ENCODE peak calls at places on chromosomes 2 and 18, in five cellular contexts. M, C, T, Q and J are unnamed samples.

GRCh38 chr2:146940016-146940685 is 904.7 kb upstream of the ACVR2A start:
- DNase-seq in C (no peak), T (no peak), M (no peak), Q (no peak), J (no peak)

GRCh38 chr2:54999182-54999581 is 51.1 kb downstream of the RTN4 start:
- DNase-seq in M (no peak), C (no peak), Q (peak; percentile 54), T (no peak), J (peak; percentile 12)

GRCh38 chr2:240460781-240461431 is 25.4 kb downstream of the GPC1 start:
- DNase-seq in C (no peak), Q (no peak), M (no peak), T (no peak), J (no peak)

GRCh38 chr2:227817940-227818568 is 4.4 kb downstream of the CCL20 start:
- DNase-seq in T (peak; percentile 50), Q (peak; percentile 100), C (peak; percentile 98), M (peak; percentile 12), J (peak; percentile 94)

GRCh38 chr18:34971313-34971712 is 69.9 kb upstream of the MAPRE2 start:
- DNase-seq in T (no peak), M (no peak), C (no peak), Q (peak; percentile 23), J (no peak)

GRCh38 chr18:63697261-63697660 is 5.5 kb upstream of the SERPINB11 start:
- DNase-seq in T (no peak), C (no peak), Q (peak; percentile 8), M (no peak), J (no peak)

GRCh38 chr2:199335502-199335901 is 122.2 kb downstream of the SATB2 start:
- DNase-seq in Q (no peak), T (no peak), M (no peak), C (no peak), J (no peak)

GRCh38 chr2:71129114-71129890 is 727 bp downstream of the MCEE start:
- DNase-seq in M (no peak), Q (peak; percentile 10), T (peak; percentile 85), C (no peak), J (no peak)

GRCh38 chr2:108417254-108417653 is 31.8 kb upstream of the GCC2 start:
- DNase-seq in Q (no peak), C (no peak), M (no peak), T (no peak), J (peak; percentile 11)

GRCh38 chr2:70460333-70460732 is 93.3 kb downstream of the TGFA start:
- DNase-seq in M (no peak), Q (no peak), T (no peak), C (no peak), J (no peak)

GRCh38 chr2:211860224-211860623 is 678.4 kb downstream of the ERBB4 start:
- DNase-seq in C (no peak), M (no peak), Q (no peak), T (no peak), J (no peak)

GRCh38 chr2:109098251-109098920 is 30.6 kb upstream of the SH3RF3 start:
- DNase-seq in C (no peak), T (peak; percentile 3), Q (peak; percentile 19), M (no peak), J (no peak)

GRCh38 chr2:53422979-53423378 is 344.6 kb upstream of the CHAC2 start:
- DNase-seq in T (peak; percentile 15), C (no peak), Q (peak; percentile 62), M (peak; percentile 16), J (peak; percentile 32)
- TF ChIP-seq CTCF in T (no peak), C (peak; percentile 43), Q (peak; percentile 75), M (peak; percentile 55), J (no peak)

GRCh38 chr2:100208375-100208774 is 66.0 kb upstream of the AFF3 start:
- DNase-seq in Q (no peak), M (no peak), T (no peak), C (no peak), J (no peak)
- TF ChIP-seq CTCF in Q (no peak), M (no peak), T (no peak), C (no peak), J (no peak)

GRCh38 chr2:68643874-68644485 is 601 bp downstream of the PROKR1 start:
- DNase-seq in T (no peak), C (no peak), M (no peak), Q (no peak), J (no peak)
- TF ChIP-seq CTCF in T (no peak), C (no peak), M (no peak), Q (no peak), J (no peak)

GRCh38 chr2:231037731-231038482 is 584 bp downstream of the C2orf72 start:
- DNase-seq in Q (no peak), M (no peak), T (peak; percentile 19), C (no peak), J (no peak)
- TF ChIP-seq CTCF in Q (no peak), M (no peak), T (no peak), C (no peak), J (no peak)

GRCh38 chr2:106709229-106709628 is 176.7 kb downstream of the ST6GAL2 start:
- DNase-seq in C (no peak), T (no peak), M (no peak), Q (no peak), J (no peak)
- TF ChIP-seq CTCF in C (no peak), T (no peak), M (no peak), Q (no peak), J (no peak)

GRCh38 chr2:15058015-15058414 is 425.5 kb downstream of the LRATD1 start:
- DNase-seq in T (no peak), M (peak; percentile 9), Q (no peak), C (no peak), J (peak; percentile 33)
- TF ChIP-seq CTCF in T (no peak), M (peak; percentile 52), Q (peak; percentile 35), C (no peak), J (peak; percentile 53)

DNA sequence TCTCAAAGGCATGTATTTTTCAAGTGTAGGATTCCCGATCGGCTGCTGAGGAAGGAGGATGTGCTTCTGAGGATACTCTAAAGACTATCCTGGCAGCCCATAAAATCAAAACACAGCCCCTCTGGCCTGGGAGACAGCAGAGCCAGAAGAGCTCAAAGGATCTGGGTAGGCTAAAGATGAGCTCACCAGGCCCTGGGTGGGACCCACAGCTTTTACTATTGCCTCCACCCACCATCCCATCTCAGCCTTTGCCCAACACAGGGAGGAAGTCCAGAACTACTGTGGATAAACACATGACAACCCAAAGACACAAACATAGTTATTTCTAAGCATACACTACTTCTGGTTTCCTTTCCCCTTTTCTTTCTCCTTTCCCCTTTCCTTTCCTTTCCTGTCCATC is 79.1 kb upstream of the ZFP36L2 start:
- DNase-seq in Q (no peak), C (peak; percentile 88), T (no peak), M (no peak), J (no peak)
- TF ChIP-seq CTCF in Q (no peak), C (no peak), T (no peak), M (no peak), J (no peak)

GRCh38 chr2:191757256-191757655 is 79.3 kb downstream of the NABP1 start:
- DNase-seq in M (no peak), T (no peak), Q (no peak), C (no peak), J (no peak)

GRCh38 chr2:191759650-191760049 is 81.7 kb downstream of the NABP1 start:
- DNase-seq in C (no peak), Q (no peak), T (no peak), M (no peak), J (no peak)

GRCh38 chr2:191759200-191759507 is 81.2 kb downstream of the NABP1 start:
- DNase-seq in Q (no peak), T (no peak), M (no peak), C (no peak), J (no peak)

GRCh38 chr2:191756753-191757152 is 78.8 kb downstream of the NABP1 start:
- DNase-seq in Q (no peak), M (no peak), C (no peak), T (no peak), J (no peak)

GRCh38 chr2:191758420-191759199 is 80.7 kb downstream of the NABP1 start:
- DNase-seq in Q (peak; percentile 32), T (no peak), C (peak; percentile 27), M (peak; percentile 60), J (peak; percentile 73)
- TF ChIP-seq CTCF in Q (peak; percentile 66), T (no peak), C (no peak), M (peak; percentile 83), J (peak; percentile 69)

GRCh38 chr18:47032945-47033344 is 2.5 kb downstream of the ELOA2 start:
- DNase-seq in Q (no peak), T (no peak), C (no peak), M (no peak), J (no peak)

GRCh38 chr18:47040982-47041381 is 5.6 kb upstream of the ELOA2 start:
- DNase-seq in Q (no peak), T (no peak), M (no peak), C (no peak), J (no peak)

GRCh38 chr18:47036927-47037605 is 1.6 kb upstream of the ELOA2 start:
- DNase-seq in Q (no peak), C (no peak), T (no peak), M (no peak), J (no peak)

GRCh38 chr18:47035156-47035671 is at the start of gene ELOA2:
- DNase-seq in C (no peak), T (no peak), Q (no peak), M (no peak), J (no peak)

DNA sequence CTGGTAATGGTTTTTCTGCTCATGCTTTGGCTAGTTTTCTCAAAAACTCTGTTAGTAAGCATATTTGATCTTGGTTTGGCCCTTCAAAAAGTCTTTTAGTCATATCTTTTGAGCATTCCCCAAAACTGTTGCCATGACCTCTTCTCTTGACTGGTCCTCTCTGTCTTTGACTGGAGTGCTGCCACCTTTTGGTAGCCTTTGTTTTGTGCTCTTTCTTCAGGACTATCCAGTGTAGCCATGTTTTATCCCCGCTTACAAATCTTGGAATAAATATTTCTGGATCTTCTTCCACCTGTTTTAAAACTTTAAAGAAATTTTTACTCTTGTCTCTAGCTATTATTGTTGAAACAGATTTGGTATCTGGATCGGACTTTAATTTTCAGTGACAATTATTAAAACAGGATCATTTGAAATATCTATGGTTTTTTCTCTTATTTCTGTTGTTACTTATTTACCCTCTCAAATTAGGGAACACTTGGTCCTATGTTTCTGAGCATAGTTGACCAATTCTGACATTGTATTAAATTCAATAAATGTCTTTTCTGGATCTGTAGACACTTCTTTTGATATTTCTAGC is 965 bp upstream of the ELOA2 start:
- DNase-seq in T (no peak), M (peak; percentile 14), Q (peak; percentile 13), C (no peak), J (peak; percentile 8)
- TF ChIP-seq CTCF in T (no peak), M (peak; percentile 64), Q (peak; percentile 52), C (no peak), J (peak; percentile 24)

GRCh38 chr2:56250153-56250729 is 66.5 kb downstream of the CCDC85A start:
- DNase-seq in C (no peak), Q (no peak), T (no peak), M (no peak), J (no peak)
- TF ChIP-seq CTCF in C (no peak), Q (no peak), T (no peak), M (no peak), J (no peak)